ENCODE peak calls at places on chromosomes 6 and 20, in four cellular contexts. C, D, L and H are unnamed samples.

GRCh38 chr20:23441850-23442313 is 2.4 kb downstream of the CSTL1 start:
- DNase-seq in C (peak), D (peak), L (peak), H (peak)

GRCh38 chr6:105137388-105137787 is 42.4 kb downstream of the POPDC3 start:
- DNase-seq in C (no peak), D (no peak), L (no peak), H (peak)

GRCh38 chr6:109478222-109478805 is 4.7 kb downstream of the ZBTB24 start:
- DNase-seq in C (no peak), D (no peak), L (no peak), H (no peak)

GRCh38 chr20:44582321-44583025 is at the start of gene PKIG:
- DNase-seq in C (no peak), D (peak), L (no peak), H (no peak)

GRCh38 chr20:11120451-11120850 is 446.7 kb upstream of the JAG1 start:
- DNase-seq in C (no peak), D (no peak), L (no peak), H (no peak)

GRCh38 chr6:55568779-55569439 is 10.1 kb downstream of the HMGCLL1 start:
- DNase-seq in C (no peak), D (no peak), L (no peak), H (no peak)

GRCh38 chr6:35161265-35161664 is 20.1 kb upstream of the TCP11 start:
- DNase-seq in C (no peak), D (no peak), L (no peak), H (no peak)

GRCh38 chr6:165617528-165617927 is 45.5 kb downstream of the PDE10A start:
- DNase-seq in C (no peak), D (no peak), L (no peak), H (no peak)

GRCh38 chr6:81744136-81744535 is 8.3 kb downstream of the TENT5A start:
- DNase-seq in C (no peak), D (no peak), L (no peak), H (no peak)

GRCh38 chr6:113980937-113981554 is 10.1 kb upstream of the HDAC2 start:
- DNase-seq in C (no peak), D (peak), L (peak), H (peak)

GRCh38 chr6:37099442-37099841 is 70.5 kb upstream of the PIM1 start:
- DNase-seq in C (no peak), D (no peak), L (no peak), H (no peak)

GRCh38 chr6:17429381-17430061 is 36.1 kb downstream of the CAP2 start:
- DNase-seq in C (no peak), D (no peak), L (no peak), H (no peak)

GRCh38 chr20:11888648-11889047 is 29.0 kb upstream of the BTBD3 start:
- DNase-seq in C (no peak), D (no peak), L (no peak), H (no peak)

GRCh38 chr6:40950986-40951730 is 87.9 kb downstream of the UNC5CL start:
- DNase-seq in C (no peak), D (no peak), L (no peak), H (peak)

GRCh38 chr6:165930668-165931067 is 237.0 kb downstream of the TBXT start:
- DNase-seq in C (no peak), D (no peak), L (no peak), H (no peak)

GRCh38 chr6:11492444-11493300 is 44.9 kb upstream of the TMEM170B start:
- DNase-seq in C (no peak), D (no peak), L (no peak), H (no peak)

GRCh38 chr6:36136034-36136433 is 5.7 kb downstream of the MAPK13 start:
- DNase-seq in C (no peak), D (no peak), L (no peak), H (no peak)

GRCh38 chr6:82237013-82237412 is 10.5 kb downstream of the IBTK start:
- DNase-seq in C (no peak), D (no peak), L (no peak), H (peak)

GRCh38 chr6:108876929-108877775 is 28.9 kb downstream of the ARMC2 start:
- DNase-seq in C (no peak), D (no peak), L (no peak), H (no peak)

GRCh38 chr6:134512946-134513345 is 195.0 kb upstream of the SGK1 start:
- DNase-seq in C (no peak), D (no peak), L (no peak), H (no peak)

GRCh38 chr6:75830959-75831885 is 82.2 kb downstream of the MYO6 start:
- DNase-seq in C (peak), D (peak), L (no peak), H (no peak)

GRCh38 chr6:89032599-89032998 is 48.0 kb upstream of the PNRC1 start:
- DNase-seq in C (no peak), D (no peak), L (no peak), H (no peak)

GRCh38 chr6:128305228-128305627 is 215.2 kb downstream of the PTPRK start:
- DNase-seq in C (no peak), D (no peak), L (no peak), H (no peak)

GRCh38 chr6:31060162-31060561 is 49.9 kb downstream of the MUC22 start:
- DNase-seq in C (no peak), D (no peak), L (no peak), H (no peak)

GRCh38 chr6:29524044-29524443 is 35.5 kb downstream of the UBD start:
- DNase-seq in C (no peak), D (no peak), L (no peak), H (no peak)

GRCh38 chr6:29524444-29524843 is 35.1 kb downstream of the UBD start:
- DNase-seq in C (no peak), D (no peak), L (no peak), H (no peak)

GRCh38 chr6:29520232-29520631 is 32.5 kb upstream of the MAS1L start:
- DNase-seq in C (no peak), D (no peak), L (no peak), H (no peak)

GRCh38 chr6:29521006-29521680 is 33.4 kb upstream of the MAS1L start:
- DNase-seq in C (no peak), D (no peak), L (no peak), H (no peak)

DNA sequence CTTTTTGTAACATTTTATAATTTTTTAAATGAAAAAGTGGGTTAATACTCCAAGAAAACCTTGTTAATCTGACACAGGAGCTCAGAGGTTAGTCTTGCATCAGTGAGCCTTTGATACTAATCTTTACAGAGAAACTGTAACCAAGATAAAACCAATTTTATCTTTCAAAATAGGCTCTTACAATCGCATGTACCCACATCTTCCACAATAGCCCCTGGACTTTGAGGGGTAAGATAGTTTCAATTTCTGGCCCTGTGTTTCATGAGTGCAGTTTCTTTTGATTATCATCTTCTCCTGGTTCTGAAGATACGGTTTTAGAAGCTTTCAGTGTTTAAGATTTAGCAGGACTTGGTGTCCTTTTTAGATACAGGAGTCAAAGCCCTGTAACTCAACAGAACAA is 34.5 kb upstream of the MAS1L start:
- DNase-seq in C (no peak), D (no peak), L (no peak), H (no peak)
- TF ChIP-seq USF1 in C (no peak), D (no peak), L (no peak), H (no peak)

GRCh38 chr6:225121-225721 is 67.1 kb upstream of the DUSP22 start:
- DNase-seq in C (peak), D (no peak), L (no peak), H (no peak)
- TF ChIP-seq USF1 in C (no peak), D (no peak), L (no peak), H (no peak)

GRCh38 chr20:32737371-32738223 is 5.7 kb downstream of the COMMD7 start:
- DNase-seq in C (no peak), D (no peak), L (no peak), H (no peak)

GRCh38 chr20:32743237-32744112 is at the start of gene COMMD7:
- DNase-seq in C (peak), D (peak), L (peak), H (peak)

GRCh38 chr20:32741151-32741550 is 2.1 kb downstream of the COMMD7 start:
- DNase-seq in C (no peak), D (no peak), L (no peak), H (no peak)

GRCh38 chr20:32742322-32743236 is 688 bp downstream of the COMMD7 start:
- DNase-seq in C (no peak), D (no peak), L (no peak), H (peak)
- TF ChIP-seq USF1 in C (no peak), D (no peak), L (no peak), H (no peak)

GRCh38 chr6:110682460-110682853 is 132.8 kb downstream of the CDK19 start:
- DNase-seq in C (peak), D (peak), L (peak), H (peak)
- TF ChIP-seq USF1 in C (no peak), D (no peak), L (no peak), H (no peak)

GRCh38 chr20:25044660-25045342 is 13.1 kb downstream of the ACSS1 start:
- DNase-seq in C (no peak), D (no peak), L (no peak), H (no peak)
- TF ChIP-seq USF1 in C (no peak), D (no peak), L (no peak), H (no peak)

GRCh38 chr6:148082721-148083120 is 259.9 kb upstream of the SASH1 start:
- DNase-seq in C (no peak), D (no peak), L (no peak), H (no peak)

GRCh38 chr6:148086843-148087242 is 255.8 kb upstream of the SASH1 start:
- DNase-seq in C (no peak), D (no peak), L (no peak), H (no peak)

GRCh38 chr6:148087659-148088058 is 255.0 kb upstream of the SASH1 start:
- DNase-seq in C (no peak), D (no peak), L (no peak), H (no peak)

GRCh38 chr6:148082044-148082443 is 260.6 kb upstream of the SASH1 start:
- DNase-seq in C (no peak), D (no peak), L (no peak), H (no peak)

DNA sequence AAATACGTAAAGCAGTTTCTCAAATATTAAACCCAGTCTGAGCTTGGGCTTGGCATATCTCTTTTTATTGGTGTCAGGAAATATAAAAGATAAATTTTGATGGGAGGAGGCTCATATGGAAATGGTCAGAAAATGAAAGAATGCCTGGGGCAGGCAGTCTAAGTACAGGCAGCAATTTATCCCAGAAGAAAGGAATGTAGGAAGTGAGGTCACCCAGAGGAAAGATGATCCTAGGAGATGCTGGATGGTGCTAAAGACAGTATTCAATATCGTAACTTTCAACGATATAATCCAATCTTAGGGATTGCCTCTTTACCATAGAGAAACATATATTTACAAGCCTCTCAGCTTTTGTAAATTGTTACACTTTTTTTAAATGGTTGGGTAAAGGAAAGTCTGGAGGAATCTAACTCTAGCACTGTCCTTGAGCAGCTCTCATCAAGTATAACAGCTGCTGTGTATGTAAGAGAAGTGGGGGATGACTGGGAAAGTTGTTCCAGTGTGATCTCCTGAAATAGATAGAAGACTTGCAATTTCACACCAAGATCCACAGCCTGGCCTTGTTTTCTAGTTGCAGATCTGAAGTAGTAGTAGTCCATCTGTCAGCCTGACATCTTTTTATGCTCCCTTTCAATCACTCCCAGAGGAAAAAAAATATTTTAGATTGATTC is 256.9 kb upstream of the SASH1 start:
- DNase-seq in C (no peak), D (no peak), L (no peak), H (no peak)
- TF ChIP-seq USF1 in C (no peak), D (no peak), L (no peak), H (no peak)

DNA sequence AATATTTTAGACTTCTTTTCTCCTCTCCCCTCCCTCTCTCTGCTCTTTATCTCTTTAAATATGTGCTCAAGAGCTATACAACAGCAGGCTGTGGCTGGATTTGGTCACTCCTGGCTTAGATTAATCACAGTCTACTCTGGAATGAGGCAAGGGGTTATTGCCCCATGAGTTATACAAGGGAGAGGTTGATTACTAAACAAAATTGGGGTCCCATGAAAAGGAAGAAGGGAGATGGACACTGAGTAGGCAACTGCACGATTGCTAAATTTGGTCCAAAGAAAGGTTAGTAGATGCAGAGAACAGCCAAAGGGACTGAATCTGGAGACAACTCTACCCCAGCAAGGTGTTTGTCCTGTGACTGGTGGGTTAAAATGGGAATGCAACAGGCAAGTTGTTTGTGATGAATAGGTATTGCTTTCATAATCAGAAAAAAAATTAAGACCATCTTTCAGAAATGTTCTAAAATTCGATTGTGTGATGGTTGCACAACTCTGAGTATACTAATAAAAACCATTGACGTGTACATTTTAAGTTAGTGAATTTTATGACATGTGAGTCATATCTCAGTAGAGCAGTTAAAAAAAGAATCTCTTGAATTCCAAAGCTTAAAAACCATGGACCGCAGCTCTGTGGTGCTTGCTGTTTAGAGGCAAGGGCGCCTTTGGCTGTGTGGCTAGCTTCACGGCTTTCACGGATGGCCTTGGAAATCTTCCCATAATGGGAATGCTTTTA is 57.1 kb downstream of the KIZ start:
- DNase-seq in C (no peak), D (no peak), L (no peak), H (no peak)
- TF ChIP-seq USF1 in C (no peak), D (no peak), L (no peak), H (no peak)

GRCh38 chr20:63238491-63239126 is 2.9 kb downstream of the BIRC7 start:
- DNase-seq in C (no peak), D (peak), L (no peak), H (peak)
- TF ChIP-seq USF1 in C (peak), D (peak), L (no peak), H (no peak)

DNA sequence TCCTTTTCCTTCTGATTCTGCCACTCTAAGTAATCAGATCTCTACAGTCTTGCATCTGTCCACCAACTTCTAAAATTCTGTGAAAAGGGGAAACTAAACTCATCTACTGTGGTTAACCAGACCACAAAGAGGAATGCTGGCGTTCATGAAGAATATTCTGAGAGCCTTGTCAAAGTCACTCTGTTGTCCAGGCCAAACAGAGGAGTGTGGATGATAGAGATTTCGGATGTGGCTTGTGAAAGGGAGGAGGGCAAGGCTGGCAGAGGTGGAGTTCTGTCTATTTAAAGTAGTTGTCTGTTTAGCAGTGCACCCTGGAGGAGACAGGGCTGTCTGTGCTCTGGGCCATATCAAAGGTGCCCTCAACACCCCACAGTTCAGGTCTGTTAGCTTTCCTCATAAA is 33.9 kb downstream of the CCN2 start:
- DNase-seq in C (no peak), D (no peak), L (no peak), H (no peak)
- TF ChIP-seq USF1 in C (no peak), D (no peak), L (no peak), H (no peak)